ENCODE peak calls at places on chromosomes 16 and 17, in eight cellular contexts. Y is effector memory CD4-positive, alpha-beta T cell; B is Right ventricle myocardium superior; D is NCI-H1930; Z is neuronal stem cell; L is iris pigment epithelial cell; X is stimulated activated CD8-positive, alpha-beta memory T cell treated with anti-CD3 and anti-CD28 coated beads, Interleukin-4, amount 100 ng/mL, for 1 hour; C is MV-4-11. N is an unnamed sample.

GRCh38 chr16:83336630-83337029 is 471.1 kb upstream of the HSBP1 start:
- DNase-seq in B (no peak), X (no peak), Y (no peak), Z (no peak), C (no peak), D (no peak), L (peak; percentile 97), N (no peak)

GRCh38 chr17:72572604-72573491 is 452.0 kb downstream of the SOX9 start:
- DNase-seq in L (peak; percentile 21), D (no peak), Y (no peak), B (no peak), C (no peak), X (no peak), Z (no peak), N (no peak)

GRCh38 chr17:14922421-14922820 is 342.7 kb downstream of the PMP22 start:
- DNase-seq in X (no peak), B (no peak), L (peak; percentile 36), Y (no peak), D (no peak), Z (no peak), C (no peak), N (no peak)

GRCh38 chr16:20626971-20627370 is 50.8 kb upstream of the ACSM2B start:
- DNase-seq in X (no peak), Z (no peak), D (no peak), Y (no peak), L (no peak), B (no peak), C (no peak), N (no peak)

GRCh38 chr17:75181110-75181509 is 1.6 kb downstream of the SUMO2 start:
- DNase-seq in Y (no peak), L (peak; percentile 1), C (no peak), X (no peak), B (no peak), D (no peak), Z (no peak), N (no peak)

GRCh38 chr16:16183562-16183961 is 39.7 kb downstream of the ABCC6 start:
- DNase-seq in X (no peak), B (no peak), Z (no peak), L (no peak), Y (no peak), D (no peak), C (no peak), N (no peak)

GRCh38 chr17:35889818-35890773 is 9.9 kb upstream of the CCL5 start:
- DNase-seq in D (no peak), L (peak; percentile 85), Y (no peak), X (no peak), Z (no peak), C (no peak), B (no peak), N (no peak)

GRCh38 chr17:45580914-45581313 is 90.4 kb upstream of the PLEKHM1 start:
- DNase-seq in C (no peak), Z (no peak), Y (no peak), L (no peak), D (no peak), X (no peak), B (no peak), N (no peak)

GRCh38 chr17:12691173-12691572 is 25.5 kb downstream of the MYOCD start:
- DNase-seq in C (peak; percentile 11), D (no peak), Y (no peak), L (peak; percentile 14), Z (no peak), X (no peak), B (no peak), N (no peak)

GRCh38 chr16:55759983-55760664 is 72.8 kb downstream of the CES1 start:
- DNase-seq in Y (no peak), C (no peak), B (peak; percentile 64), X (no peak), L (no peak), D (no peak), Z (peak; percentile 24), N (no peak)

GRCh38 chr17:21287703-21288449 is 3.4 kb downstream of the MAP2K3 start:
- DNase-seq in D (no peak), B (peak; percentile 97), Z (no peak), Y (peak; percentile 96), C (peak; percentile 94), L (peak; percentile 92), X (peak; percentile 95), N (no peak)

GRCh38 chr16:24700549-24701392 is 28.7 kb upstream of the TNRC6A start:
- DNase-seq in Y (no peak), Z (no peak), L (peak; percentile 98), D (no peak), B (peak; percentile 74), X (no peak), C (no peak), N (no peak)

GRCh38 chr16:4734730-4735575 is 616 bp downstream of the DNAAF8 start:
- DNase-seq in L (peak; percentile 70), D (peak; percentile 71), Z (peak; percentile 85), B (peak; percentile 93), Y (peak; percentile 92), X (peak; percentile 90), C (peak; percentile 70), N (no peak)

GRCh38 chr16:74253146-74253545 is 43.5 kb upstream of the PSMD7 start:
- DNase-seq in X (no peak), C (no peak), D (no peak), Z (no peak), L (no peak), Y (no peak), B (no peak), N (no peak)

GRCh38 chr16:15650698-15651161 is 685 bp downstream of the NDE1 start:
- DNase-seq in Z (peak; percentile 20), Y (peak; percentile 37), B (peak; percentile 47), L (peak; percentile 47), X (no peak), C (no peak), D (no peak), N (no peak)

GRCh38 chr17:9472541-9472940 is 103.1 kb downstream of the STX8 start:
- DNase-seq in D (no peak), B (no peak), Z (no peak), X (no peak), C (no peak), L (peak; percentile 30), Y (no peak), N (no peak)

GRCh38 chr16:23505942-23506605 is 4.2 kb downstream of the GGA2 start:
- DNase-seq in X (no peak), L (peak; percentile 26), C (no peak), B (no peak), Z (no peak), D (no peak), Y (no peak), N (no peak)

GRCh38 chr17:72890711-72891110 is 201.8 kb downstream of the SLC39A11 start:
- DNase-seq in C (no peak), B (no peak), D (no peak), L (peak; percentile 78), X (no peak), Y (no peak), Z (no peak), N (no peak)

GRCh38 chr16:79286646-79287423 is 313.7 kb downstream of the MAF start:
- DNase-seq in D (no peak), Y (no peak), C (peak; percentile 93), B (peak; percentile 66), X (no peak), Z (no peak), L (no peak), N (peak; percentile 83)

GRCh38 chr16:65698943-65699342 is 577.1 kb upstream of the CDH11 start:
- DNase-seq in C (no peak), D (no peak), L (peak; percentile 82), Y (no peak), X (no peak), Z (no peak), B (no peak), N (no peak)

GRCh38 chr17:68379692-68380677 is 77.3 kb downstream of the WIPI1 start:
- DNase-seq in X (no peak), C (no peak), Y (no peak), D (no peak), L (no peak), Z (no peak), B (no peak), N (no peak)

GRCh38 chr17:82333279-82334171 is at the start of gene SECTM1:
- DNase-seq in L (no peak), D (no peak), C (no peak), Y (no peak), B (peak; percentile 83), X (no peak), Z (no peak), N (no peak)

GRCh38 chr17:49843774-49844350 is 4.0 kb downstream of the TAC4 start:
- DNase-seq in X (no peak), D (no peak), Z (no peak), L (peak; percentile 19), Y (no peak), B (no peak), C (no peak), N (no peak)

GRCh38 chr17:62778990-62779681 is 29.0 kb downstream of the MARCHF10 start:
- DNase-seq in C (no peak), X (no peak), L (peak; percentile 97), Z (no peak), D (no peak), B (no peak), Y (peak; percentile 47), N (peak; percentile 80)